ENCODE peak calls at places on chromosomes 6 and 20, in four cellular contexts. B, L, K and T are unnamed samples.
A peak's percentile ranks its signal among the peaks of the same experiment; 100 is the strongest.

GRCh38 chr6:138372711-138373463 is 4.8 kb upstream of the SMIM28 start:
- DNase-seq in B (no peak), L (no peak), K (no peak), T (no peak)

GRCh38 chr6:158642805-158643489 is 1.6 kb downstream of the DYNLT1 start:
- DNase-seq in B (no peak), L (no peak), K (no peak), T (no peak)

GRCh38 chr6:82589509-82590206 is 226.0 kb downstream of the TPBG start:
- DNase-seq in B (peak; percentile 24), L (no peak), K (no peak), T (no peak)

GRCh38 chr6:47092249-47092648 is 50.1 kb upstream of the ADGRF1 start:
- DNase-seq in B (no peak), L (no peak), K (no peak), T (no peak)

GRCh38 chr20:15799871-15800270 is 773.4 kb downstream of the KIF16B start:
- DNase-seq in B (no peak), L (no peak), K (no peak), T (no peak)

GRCh38 chr6:1856381-1856780 is 246.7 kb downstream of the FOXC1 start:
- DNase-seq in B (no peak), L (no peak), K (no peak), T (no peak)

GRCh38 chr6:7108964-7109836 is 1.4 kb downstream of the RREB1 start:
- DNase-seq in B (peak; percentile 31), L (peak; percentile 68), K (peak; percentile 86), T (peak; percentile 55)

GRCh38 chr6:14546036-14546435 is 428.5 kb downstream of the CD83 start:
- DNase-seq in B (no peak), L (no peak), K (no peak), T (no peak)

GRCh38 chr20:49697071-49697470 is 16.6 kb downstream of the B4GALT5 start:
- DNase-seq in B (peak; percentile 54), L (no peak), K (no peak), T (no peak)

GRCh38 chr6:125183391-125183790 is 29.8 kb downstream of the TPD52L1 start:
- DNase-seq in B (no peak), L (no peak), K (no peak), T (no peak)

GRCh38 chr6:134909701-134910595 is 40.0 kb downstream of the ALDH8A1 start:
- DNase-seq in B (no peak), L (no peak), K (no peak), T (no peak)

GRCh38 chr6:110708295-110708965 is 106.8 kb downstream of the CDK19 start:
- DNase-seq in B (no peak), L (no peak), K (no peak), T (no peak)

GRCh38 chr20:19816386-19816785 is 58.3 kb downstream of the RIN2 start:
- DNase-seq in B (no peak), L (no peak), K (no peak), T (no peak)

GRCh38 chr20:54214566-54214965 is 6.7 kb downstream of the PFDN4 start:
- DNase-seq in B (no peak), L (no peak), K (no peak), T (no peak)

GRCh38 chr20:24256307-24256706 is 213.1 kb upstream of the SYNDIG1 start:
- DNase-seq in B (no peak), L (no peak), K (no peak), T (no peak)

GRCh38 chr6:151139524-151139923 is 100.2 kb upstream of the AKAP12 start:
- DNase-seq in B (no peak), L (no peak), K (no peak), T (no peak)

GRCh38 chr6:168122011-168122410 is 43.0 kb upstream of the FRMD1 start:
- DNase-seq in B (no peak), L (no peak), K (peak; percentile 41), T (no peak)

GRCh38 chr6:18307006-18307405 is 42.7 kb upstream of the DEK start:
- DNase-seq in B (no peak), L (no peak), K (no peak), T (no peak)

GRCh38 chr20:50762435-50763201 is 31.2 kb downstream of the PARD6B start:
- DNase-seq in B (peak; percentile 73), L (peak; percentile 95), K (no peak), T (no peak)

GRCh38 chr20:37166867-37167266 is 12.3 kb upstream of the RPN2 start:
- DNase-seq in B (no peak), L (no peak), K (no peak), T (no peak)

GRCh38 chr6:121395736-121396135 is 39.7 kb upstream of the GJA1 start:
- DNase-seq in B (no peak), L (no peak), K (no peak), T (no peak)

GRCh38 chr20:62401331-62401779 is 5.7 kb downstream of the CABLES2 start:
- DNase-seq in B (no peak), L (no peak), K (no peak), T (peak; percentile 53)

GRCh38 chr6:69631552-69632346 is 165.1 kb downstream of the LMBRD1 start:
- DNase-seq in B (no peak), L (no peak), K (no peak), T (no peak)

GRCh38 chr20:19807901-19808300 is 49.8 kb downstream of the RIN2 start:
- DNase-seq in B (no peak), L (no peak), K (no peak), T (no peak)

GRCh38 chr6:71444222-71444621 is 155.6 kb downstream of the OGFRL1 start:
- DNase-seq in B (no peak), L (no peak), K (no peak), T (no peak)

GRCh38 chr20:32764000-32764960 is 2.1 kb downstream of the DNMT3B start:
- DNase-seq in B (no peak), L (no peak), K (no peak), T (peak; percentile 33)

GRCh38 chr6:144739873-144740272 is 454.7 kb downstream of the UTRN start:
- DNase-seq in B (no peak), L (no peak), K (no peak), T (no peak)

GRCh38 chr6:90098025-90098474 is 198.6 kb downstream of the BACH2 start:
- DNase-seq in B (no peak), L (no peak), K (peak; percentile 84), T (no peak)

GRCh38 chr6:14681699-14682487 is 564.0 kb upstream of the JARID2 start:
- DNase-seq in B (no peak), L (no peak), K (no peak), T (no peak)

GRCh38 chr6:69791065-69791471 is 5.7 kb downstream of the LMBRD1 start:
- DNase-seq in B (no peak), L (no peak), K (no peak), T (no peak)

GRCh38 chr6:43172127-43173007 is 1.3 kb downstream of the SRF start:
- DNase-seq in B (peak; percentile 71), L (peak; percentile 79), K (no peak), T (peak; percentile 65)

DNA sequence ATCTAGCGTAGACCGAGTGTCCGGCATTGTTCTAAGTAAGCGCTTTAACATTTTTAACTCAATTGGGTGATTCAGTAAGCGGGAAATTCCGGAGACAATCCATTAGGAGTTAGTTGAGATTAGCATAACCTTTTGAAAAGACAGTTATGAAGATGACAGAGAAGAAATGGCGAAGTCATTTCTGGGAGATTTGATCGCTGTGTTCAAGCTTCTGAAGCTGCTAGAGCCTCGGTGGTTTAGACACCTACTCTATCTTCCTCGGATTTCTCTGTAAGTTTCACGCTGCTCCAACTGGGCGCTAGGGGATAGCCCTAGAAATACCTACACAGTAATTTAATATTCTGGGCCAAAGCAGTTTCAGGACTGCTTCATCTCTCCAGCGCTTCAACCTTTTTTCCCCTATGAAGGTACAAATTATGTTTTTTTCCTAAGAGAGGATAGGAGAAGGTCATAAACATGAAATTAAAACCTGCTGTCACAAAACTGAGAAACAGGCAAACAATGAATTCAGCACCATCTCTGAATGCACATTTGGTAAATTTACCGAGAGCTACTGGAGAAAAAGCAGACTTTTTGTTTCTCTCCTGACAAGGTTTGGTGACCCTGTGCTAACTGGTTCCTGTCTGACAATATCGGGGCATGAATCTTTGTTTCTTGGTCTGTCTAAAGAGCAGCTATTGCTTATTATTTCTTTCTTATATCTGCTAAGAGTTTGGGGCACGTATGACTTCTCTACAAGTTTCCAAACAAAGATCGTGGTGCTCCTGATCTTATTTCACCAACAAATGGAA is 22.4 kb downstream of the ZNF311 start:
- DNase-seq in B (peak; percentile 52), L (no peak), K (no peak), T (no peak)
- TF ChIP-seq CTCF in B (peak; percentile 27), L (peak; percentile 17), K (no peak), T (no peak)

DNA sequence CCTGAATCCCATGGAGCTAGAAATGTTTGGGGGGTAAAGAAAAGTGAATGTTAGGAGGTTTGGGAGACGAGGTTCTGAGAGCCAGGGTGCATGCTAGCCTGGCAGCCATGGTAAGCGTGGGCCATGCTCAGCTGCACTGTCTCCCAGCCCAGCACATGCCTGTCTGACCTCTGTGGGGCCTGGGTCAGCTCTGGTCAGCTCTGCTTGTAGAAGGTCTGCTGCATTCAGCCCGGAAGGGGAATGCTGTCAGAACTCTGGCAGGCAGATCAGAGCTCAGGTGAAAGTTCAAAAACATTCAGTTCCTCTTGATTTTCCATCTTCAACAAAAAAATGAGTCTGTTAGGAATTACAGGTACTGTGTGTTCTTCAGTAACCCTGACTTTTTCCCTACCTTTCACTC is 5.8 kb upstream of the GNRH2 start:
- DNase-seq in B (no peak), L (no peak), K (no peak), T (no peak)
- TF ChIP-seq CTCF in B (no peak), L (no peak), K (no peak), T (no peak)

GRCh38 chr20:5827098-5827853 is 77.1 kb downstream of the SHLD1 start:
- DNase-seq in B (no peak), L (no peak), K (no peak), T (no peak)

GRCh38 chr20:5827861-5828260 is 77.7 kb downstream of the SHLD1 start:
- DNase-seq in B (no peak), L (no peak), K (no peak), T (no peak)

GRCh38 chr20:5821627-5822215 is 71.5 kb downstream of the SHLD1 start:
- DNase-seq in B (no peak), L (no peak), K (no peak), T (no peak)

GRCh38 chr20:5822569-5822968 is 72.4 kb downstream of the SHLD1 start:
- DNase-seq in B (no peak), L (no peak), K (no peak), T (no peak)

GRCh38 chr20:5825136-5825719 is 75.0 kb downstream of the SHLD1 start:
- DNase-seq in B (no peak), L (no peak), K (no peak), T (no peak)
- TF ChIP-seq CTCF in B (no peak), L (no peak), K (no peak), T (no peak)

DNA sequence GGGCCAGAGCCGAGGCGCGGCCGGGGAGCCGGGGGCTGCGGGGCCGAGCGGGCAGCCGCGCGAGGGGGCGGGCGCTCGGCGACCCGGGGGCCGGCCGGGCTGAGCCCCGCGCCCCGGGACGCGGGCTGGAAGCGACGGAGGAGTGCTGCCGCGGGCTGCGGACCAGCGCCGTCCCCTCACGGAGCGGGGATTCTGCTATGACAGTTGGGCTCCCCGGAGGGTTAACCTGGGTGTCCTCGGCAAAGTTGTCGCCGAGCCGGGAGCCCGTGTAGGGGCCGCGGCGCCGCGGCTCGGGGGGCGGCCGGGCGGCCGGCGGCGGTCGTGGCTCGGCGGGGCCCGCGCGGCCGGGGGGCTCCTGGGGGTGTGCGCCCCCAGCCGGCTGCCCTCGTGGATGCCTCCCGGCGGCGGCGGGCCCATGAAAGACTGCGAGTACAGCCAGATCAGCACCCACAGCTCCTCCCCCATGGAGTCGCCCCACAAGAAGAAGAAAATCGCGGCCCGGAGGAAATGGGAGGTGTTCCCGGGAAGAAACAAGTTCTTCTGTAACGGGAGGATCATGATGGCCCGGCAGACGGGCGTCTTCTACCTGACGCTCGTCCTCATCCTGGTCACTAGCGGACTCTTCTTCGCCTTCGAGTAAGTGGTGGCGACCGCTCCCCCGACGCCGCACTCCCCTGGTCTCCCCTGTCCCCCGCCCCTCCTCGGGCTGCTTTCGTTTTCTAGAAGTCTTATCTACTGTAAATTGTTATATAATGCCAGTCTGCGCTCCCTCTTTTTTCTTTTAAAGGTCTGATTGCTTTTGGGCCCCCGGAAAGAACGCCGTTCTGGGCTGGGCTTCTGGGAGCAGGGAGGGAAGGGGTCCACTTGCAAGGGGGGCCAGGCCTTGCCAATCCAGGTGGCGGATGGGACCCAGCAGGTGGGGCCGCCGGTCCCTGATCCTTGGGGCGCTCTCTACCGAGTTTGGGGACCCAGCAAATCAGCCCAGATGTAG is 936 bp downstream of the ZDHHC14 start:
- DNase-seq in B (peak; percentile 56), L (peak; percentile 75), K (peak; percentile 85), T (peak; percentile 56)
- TF ChIP-seq CTCF in B (no peak), L (peak; percentile 17), K (no peak), T (no peak)